ENCODE peak calls at places on chromosomes 2 and 18, in eight cellular contexts. T is A549, Q is PC-3, U is IMR-90, Y is GM23248, B is H9, R is Karpas-422, P is fibroblast of lung. Z is an unnamed sample. For H3K4me1, the result is how much of the 10 kb centered on the place peaks cover.

GRCh38 chr2:96499061-96499960 is 5.8 kb downstream of the NEURL3 start:
- DNase-seq in Y (no peak), U (no peak), P (no peak), Q (no peak), T (no peak), B (no peak), R (no peak), Z (no peak)

GRCh38 chr2:138744709-138745108 is 35.5 kb downstream of the NXPH2 start:
- DNase-seq in T (no peak), Q (no peak), U (no peak), Y (no peak), B (no peak), R (no peak), P (peak), Z (no peak)

GRCh38 chr2:71455741-71456569 is 2.6 kb downstream of the DYSF start:
- DNase-seq in T (no peak), B (peak), Q (no peak), P (no peak), R (no peak), Y (no peak), U (no peak), Z (peak)

GRCh38 chr2:207403141-207403540 is 126.6 kb upstream of the CREB1 start:
- DNase-seq in U (peak), R (no peak), Q (no peak), P (no peak), T (no peak), B (no peak), Y (peak), Z (peak)

GRCh38 chr2:138948070-138948539 is 167.9 kb upstream of the NXPH2 start:
- DNase-seq in B (no peak), Y (peak), P (peak), R (no peak), T (no peak), U (peak), Q (peak), Z (peak)

GRCh38 chr18:54947115-54947514 is 12.1 kb downstream of the CCDC68 start:
- DNase-seq in P (no peak), T (no peak), R (no peak), Y (no peak), U (no peak), Q (peak), B (no peak), Z (no peak)

GRCh38 chr2:172995323-172996244 is 80.1 kb upstream of the MAP3K20 start:
- DNase-seq in Q (peak), T (peak), U (peak), B (no peak), Y (peak), P (peak), R (no peak), Z (peak)

GRCh38 chr2:117858892-117859531 is 44.5 kb downstream of the DDX18 start:
- DNase-seq in T (no peak), P (no peak), Q (no peak), Y (peak), B (peak), R (no peak), U (no peak), Z (no peak)

GRCh38 chr2:13255485-13255884 is 538.7 kb downstream of the TRIB2 start:
- DNase-seq in T (no peak), R (peak), U (no peak), Q (no peak), Y (no peak), B (no peak), P (no peak), Z (no peak)

GRCh38 chr2:189163889-189164288 is 15.7 kb downstream of the COL5A2 start:
- DNase-seq in Y (peak), R (no peak), U (peak), Q (peak), T (no peak), B (no peak), P (peak), Z (peak)

GRCh38 chr2:189165656-189166380 is 13.7 kb downstream of the COL5A2 start:
- DNase-seq in B (no peak), P (peak), T (no peak), U (no peak), Y (peak), Q (no peak), R (no peak), Z (no peak)

GRCh38 chr2:189162566-189162965 is 17.0 kb downstream of the COL5A2 start:
- DNase-seq in P (no peak), Y (no peak), U (no peak), T (no peak), R (no peak), Q (no peak), B (no peak), Z (peak)

GRCh38 chr2:189161894-189162293 is 17.7 kb downstream of the COL5A2 start:
- DNase-seq in Q (no peak), B (peak), P (no peak), Y (no peak), U (no peak), T (no peak), R (no peak), Z (no peak)

GRCh38 chr2:189164732-189165131 is 14.8 kb downstream of the COL5A2 start:
- DNase-seq in P (peak), T (no peak), B (no peak), U (peak), R (no peak), Q (peak), Y (peak), Z (peak)
- H3K4me1 ChIP-seq in P (under half), T (half or more), B (under half), U (under half), R (under half), Q (under half), Y (half or more), Z (under half)

GRCh38 chr2:111983478-111984212 is 71.4 kb upstream of the TMEM87B start:
- DNase-seq in P (no peak), Y (peak), B (no peak), Q (no peak), U (peak), R (no peak), T (no peak), Z (no peak)
- H3K4me2 ChIP-seq in P (no peak), Y (no peak), B (no peak), Q (peak), U (no peak), R (no peak), T (no peak), Z (no peak)

DNA sequence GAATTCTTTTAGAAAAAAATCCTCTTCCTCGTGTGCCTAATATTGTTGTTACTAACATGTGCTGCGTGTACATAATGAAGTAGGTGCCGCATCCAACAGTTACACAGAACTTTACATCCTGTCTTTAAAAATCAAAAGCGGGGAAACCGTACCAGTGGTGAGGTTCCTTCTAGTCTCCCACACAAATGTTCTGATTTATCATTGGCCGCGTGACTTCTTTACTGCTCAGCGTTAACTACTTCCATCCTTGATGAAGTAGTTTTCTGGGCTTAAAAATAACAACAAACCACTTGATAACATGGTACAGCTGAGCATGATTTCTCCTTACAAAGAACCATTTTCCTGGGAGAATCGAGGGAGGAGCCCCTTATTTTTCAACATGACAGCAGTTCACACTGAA is 9.7 kb downstream of the EMILIN2 start:
- DNase-seq in Q (no peak), U (no peak), T (no peak), P (no peak), R (no peak), Y (peak), B (no peak), Z (no peak)
- H3K4me1 ChIP-seq in Q (under half), U (under half), T (under half), P (under half), R (under half), Y (under half), B (under half), Z (under half)

DNA sequence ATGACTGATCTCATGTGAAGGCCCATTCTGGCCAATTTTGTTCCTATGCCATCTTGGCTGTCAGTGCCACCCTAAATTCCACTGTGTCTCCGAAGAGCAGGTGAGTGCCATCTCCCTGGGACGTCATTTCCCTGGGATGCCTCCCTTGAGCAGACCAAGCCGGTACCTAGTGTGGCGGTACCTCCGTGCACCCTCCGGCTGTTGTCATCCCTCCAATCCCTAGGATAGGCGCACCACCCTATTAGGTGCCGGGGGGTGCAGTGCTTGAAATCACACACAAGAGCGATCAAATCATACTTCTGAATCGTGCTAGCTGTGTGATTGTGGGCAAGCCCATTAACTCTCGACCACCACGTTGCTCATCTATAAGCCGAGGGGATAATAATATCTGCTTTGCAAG is 81.8 kb upstream of the GLI2 start:
- DNase-seq in Q (no peak), T (no peak), P (no peak), R (no peak), U (no peak), B (peak), Y (no peak), Z (no peak)
- H3K4me2 ChIP-seq in Q (no peak), T (no peak), P (no peak), R (no peak), U (no peak), B (no peak), Y (no peak), Z (no peak)

GRCh38 chr2:88051792-88052191 is 3.8 kb downstream of the KRCC1 start:
- DNase-seq in R (no peak), B (no peak), P (no peak), Y (no peak), T (no peak), U (no peak), Q (no peak), Z (no peak)
- H3K4me1 ChIP-seq in R (under half), B (under half), P (under half), Y (under half), T (under half), U (under half), Q (under half), Z (under half)

DNA sequence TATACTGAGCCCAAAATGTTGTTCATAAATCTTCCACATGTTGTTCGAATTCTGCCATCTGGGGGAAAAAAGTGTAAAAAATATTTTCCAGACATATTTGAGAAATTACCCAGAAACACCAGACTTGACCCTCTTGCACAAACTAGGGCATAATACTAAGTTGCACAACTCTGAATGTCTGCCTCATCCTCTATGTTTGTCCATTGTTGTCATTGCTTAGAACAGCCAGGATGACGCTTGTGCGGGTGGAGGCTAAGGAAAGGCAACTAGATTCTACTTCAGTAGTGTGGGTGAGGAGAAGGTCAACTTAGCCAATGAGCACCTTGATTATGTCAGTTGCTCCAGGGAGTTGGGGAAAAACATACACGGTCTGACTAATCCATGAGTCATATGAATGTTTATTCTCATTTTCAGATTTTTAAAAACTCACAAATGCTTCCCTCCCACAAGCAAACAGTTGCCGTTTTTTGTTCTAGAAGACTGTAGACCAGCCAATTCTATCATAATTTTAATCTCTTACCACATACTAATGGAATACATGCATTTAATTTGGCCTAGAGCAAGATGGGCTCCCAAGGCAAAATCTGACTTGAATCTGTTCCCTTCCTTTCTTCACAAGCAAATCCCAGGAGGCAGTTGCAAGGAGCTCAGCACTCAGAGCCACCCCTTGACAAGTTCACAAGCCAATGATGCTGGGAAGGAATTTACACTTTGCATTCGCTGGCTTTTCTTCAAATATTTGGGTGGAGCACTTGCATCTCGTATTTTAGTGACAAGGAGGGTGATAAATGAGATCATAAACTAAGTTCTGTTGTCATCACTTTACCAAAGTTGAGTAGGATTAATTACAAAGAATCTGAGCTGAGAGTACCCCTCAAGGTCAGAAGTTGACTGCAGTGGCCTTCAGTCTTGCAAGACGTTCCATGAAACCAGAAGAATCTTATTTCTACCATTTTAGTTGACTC is 163.2 kb upstream of the TWIST2 start:
- DNase-seq in Y (peak), Q (peak), U (peak), R (no peak), B (no peak), T (peak), P (peak), Z (peak)
- H3K4me2 ChIP-seq in Y (peak), Q (peak), U (peak), R (no peak), B (no peak), T (peak), P (peak), Z (peak)

GRCh38 chr18:58593930-58594329 is 35.0 kb downstream of the ALPK2 start:
- DNase-seq in T (no peak), Q (no peak), Y (peak), P (no peak), R (no peak), B (no peak), U (peak), Z (peak)
- H3K4me1 ChIP-seq in T (under half), Q (under half), Y (under half), P (under half), R (under half), B (under half), U (under half), Z (under half)

GRCh38 chr2:105604938-105605337 is 139.8 kb upstream of the NCK2 start:
- DNase-seq in R (no peak), Q (no peak), P (peak), T (no peak), B (no peak), Y (peak), U (no peak), Z (no peak)
- H3K4me2 ChIP-seq in R (no peak), Q (no peak), P (no peak), T (no peak), B (no peak), Y (no peak), U (no peak), Z (no peak)

GRCh38 chr2:217928324-217929293 is 74.2 kb downstream of the TNS1 start:
- DNase-seq in T (no peak), R (no peak), U (no peak), P (no peak), Y (peak), B (no peak), Q (no peak), Z (no peak)
- H3K4me1 ChIP-seq in T (half or more), R (under half), U (half or more), P (under half), Y (half or more), B (under half), Q (under half), Z (half or more)

DNA sequence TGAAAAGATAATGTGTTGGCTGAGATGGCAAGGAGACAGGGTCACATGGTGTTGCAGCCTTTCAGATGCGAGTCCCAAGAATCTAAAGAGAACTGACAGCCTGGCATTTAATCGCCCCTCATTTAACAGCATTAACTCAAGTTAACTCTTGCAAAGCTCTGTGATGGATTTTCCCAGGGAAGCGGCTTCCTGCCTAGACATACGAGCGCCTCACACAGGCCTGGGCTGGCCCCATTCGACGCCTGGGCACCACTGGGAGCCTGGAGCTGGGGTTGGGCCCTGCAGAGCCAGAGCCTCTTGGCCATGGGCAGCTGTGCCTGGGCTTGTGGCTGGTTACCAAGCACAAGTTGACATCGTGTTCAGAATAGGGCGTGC is 140.8 kb downstream of the SEPTIN10 start:
- DNase-seq in T (no peak), P (no peak), R (no peak), B (no peak), Q (no peak), Y (no peak), U (no peak), Z (no peak)
- H3K4me2 ChIP-seq in T (no peak), P (no peak), R (no peak), B (no peak), Q (no peak), Y (no peak), U (no peak), Z (no peak)